ENCODE peak calls at places on chromosomes 4 and X, in nine cellular contexts. U, N, A, D, E, X, S, M and W are unnamed samples.

GRCh38 chr4:147453561-147454141 is 27.2 kb upstream of the EDNRA start:
- DNase-seq in M (no peak), D (no peak), S (no peak), E (no peak), X (peak), N (no peak), A (no peak), U (no peak), W (no peak)

GRCh38 chrX:56503941-56504673 is 59.3 kb upstream of the UBQLN2 start:
- DNase-seq in D (no peak), M (no peak), S (no peak), E (no peak), X (no peak), N (no peak), U (no peak), A (no peak), W (no peak)

GRCh38 chr4:168514249-168514852 is 17.5 kb downstream of the PALLD start:
- DNase-seq in U (no peak), X (peak), A (no peak), N (no peak), S (no peak), D (no peak), E (no peak), M (no peak), W (no peak)

GRCh38 chr4:145525291-145525740 is 43.7 kb downstream of the SMAD1 start:
- DNase-seq in M (no peak), U (no peak), A (no peak), X (peak), E (no peak), N (no peak), S (no peak), D (no peak), W (no peak)

GRCh38 chr4:112938461-112939058 is 110.9 kb upstream of the ANK2 start:
- DNase-seq in A (no peak), D (no peak), M (no peak), U (no peak), S (no peak), X (peak), E (no peak), N (no peak), W (no peak)

GRCh38 chr4:67587156-67587555 is 28.6 kb downstream of the STAP1 start:
- DNase-seq in M (no peak), A (no peak), E (no peak), N (no peak), U (peak), D (no peak), S (no peak), X (no peak), W (no peak)

GRCh38 chr4:5710962-5711478 is at the start of gene EVC:
- DNase-seq in M (no peak), E (peak), U (peak), S (peak), X (peak), D (peak), N (no peak), A (peak), W (peak)

GRCh38 chrX:73855546-73855945 is 292.5 kb downstream of the CHIC1 start:
- DNase-seq in S (no peak), X (peak), D (peak), M (peak), A (peak), E (peak), N (peak), U (peak), W (peak)

GRCh38 chr4:87117730-87118075 is 102.7 kb downstream of the KLHL8 start:
- DNase-seq in X (no peak), A (no peak), M (no peak), N (no peak), D (no peak), E (no peak), S (no peak), U (no peak), W (no peak)

GRCh38 chr4:143178923-143179322 is 5.8 kb upstream of the USP38 start:
- DNase-seq in X (no peak), D (no peak), N (no peak), E (no peak), A (no peak), U (no peak), S (no peak), M (no peak), W (no peak)

GRCh38 chr4:165873298-165874071 is 448 bp downstream of the TLL1 start:
- DNase-seq in A (no peak), M (peak), S (no peak), D (no peak), U (peak), N (no peak), E (no peak), X (peak), W (peak)

GRCh38 chr4:828641-829271 is 2.8 kb upstream of the CPLX1 start:
- DNase-seq in X (no peak), A (no peak), U (peak), N (no peak), E (no peak), M (peak), D (no peak), S (peak), W (no peak)

GRCh38 chrX:49310371-49310770 is 6.9 kb downstream of the GAGE10 start:
- DNase-seq in M (no peak), U (no peak), D (no peak), E (no peak), N (no peak), X (no peak), A (no peak), S (no peak), W (no peak)

GRCh38 chrX:10597871-10598270 is 22.5 kb downstream of the MID1 start:
- DNase-seq in S (no peak), N (no peak), M (no peak), U (no peak), A (no peak), X (no peak), D (no peak), E (no peak), W (peak)

GRCh38 chr4:77861500-77861899 is 1.1 kb upstream of the MRPL1 start:
- DNase-seq in X (peak), S (no peak), M (no peak), E (no peak), D (no peak), N (no peak), A (no peak), U (no peak), W (no peak)

GRCh38 chr4:152494020-152494419 is 41.9 kb downstream of the FBXW7 start:
- DNase-seq in U (no peak), X (no peak), N (no peak), E (no peak), D (no peak), A (no peak), S (no peak), M (no peak), W (no peak)

GRCh38 chr4:145739840-145740239 is 59.9 kb downstream of the C4orf51 start:
- DNase-seq in A (no peak), N (no peak), U (no peak), S (no peak), X (no peak), D (no peak), M (no peak), E (no peak), W (no peak)

GRCh38 chr4:167025651-167026050 is 208.6 kb downstream of the SPOCK3 start:
- DNase-seq in S (no peak), D (no peak), N (no peak), M (no peak), U (no peak), X (no peak), E (no peak), A (no peak), W (no peak)

GRCh38 chr4:77215107-77215506 is 58.1 kb downstream of the CCNG2 start:
- DNase-seq in S (no peak), X (no peak), U (no peak), A (no peak), D (no peak), E (no peak), N (no peak), M (no peak), W (no peak)

GRCh38 chrX:1412551-1413161 is 20.7 kb upstream of the SLC25A6 start:
- DNase-seq in N (no peak), U (no peak), M (no peak), A (no peak), S (peak), X (no peak), E (no peak), D (no peak), W (no peak)

GRCh38 chr4:123102897-123103489 is 180.6 kb upstream of the NUDT6 start:
- DNase-seq in X (peak), M (no peak), S (no peak), D (no peak), N (no peak), A (no peak), E (no peak), U (no peak), W (no peak)

GRCh38 chr4:7831330-7831729 is 108.3 kb downstream of the AFAP1 start:
- DNase-seq in E (no peak), S (no peak), X (peak), U (no peak), N (no peak), A (no peak), D (no peak), M (no peak), W (no peak)

GRCh38 chr4:65033899-65034298 is 624.6 kb upstream of the TECRL start:
- DNase-seq in M (no peak), X (peak), D (no peak), S (no peak), E (no peak), U (no peak), N (no peak), A (no peak), W (no peak)

GRCh38 chr4:111813565-111814140 is 331.6 kb upstream of the FAM241A start:
- DNase-seq in N (no peak), D (no peak), S (no peak), M (no peak), X (no peak), E (no peak), A (no peak), U (no peak), W (no peak)

GRCh38 chr4:188127157-188127874 is 11.9 kb upstream of the TRIML1 start:
- DNase-seq in M (no peak), D (no peak), E (no peak), U (no peak), A (no peak), N (no peak), S (no peak), X (peak), W (no peak)

GRCh38 chr4:151226004-151226932 is 50.7 kb upstream of the PRSS48 start:
- DNase-seq in E (no peak), X (peak), D (no peak), A (no peak), N (no peak), U (no peak), S (no peak), M (no peak), W (no peak)
- H3K27ac ChIP-seq in E (peak), X (peak), D (peak), A (peak), N (no peak), U (no peak), S (peak), M (peak), W (peak)

GRCh38 chrX:40174594-40175415 is 77.0 kb upstream of the BCOR start:
- DNase-seq in D (no peak), M (peak), U (peak), N (no peak), A (peak), S (peak), X (peak), E (peak), W (no peak)
- H3K27ac ChIP-seq in D (peak), M (peak), U (peak), N (peak), A (peak), S (peak), X (no peak), E (peak), W (peak)

GRCh38 chrX:13220916-13221315 is 98.9 kb downstream of the ATXN3L start:
- DNase-seq in A (no peak), N (no peak), S (no peak), D (no peak), E (no peak), U (no peak), M (no peak), X (peak), W (no peak)

GRCh38 chrX:13223868-13224555 is 95.8 kb downstream of the ATXN3L start:
- DNase-seq in E (no peak), N (no peak), M (no peak), X (peak), A (no peak), D (no peak), U (peak), S (no peak), W (no peak)

GRCh38 chrX:13216139-13216538 is 103.7 kb downstream of the ATXN3L start:
- DNase-seq in A (no peak), S (no peak), M (no peak), E (no peak), D (no peak), N (no peak), X (peak), U (no peak), W (no peak)

GRCh38 chrX:13215729-13216128 is 104.1 kb downstream of the ATXN3L start:
- DNase-seq in E (no peak), U (no peak), S (no peak), D (no peak), M (no peak), N (no peak), X (peak), A (no peak), W (no peak)

GRCh38 chrX:13219990-13220764 is 99.7 kb downstream of the ATXN3L start:
- DNase-seq in D (no peak), S (no peak), E (no peak), X (peak), M (no peak), A (no peak), N (no peak), U (no peak), W (no peak)
- H3K27ac ChIP-seq in D (no peak), S (no peak), E (no peak), X (no peak), M (no peak), A (no peak), N (no peak), U (no peak), W (no peak)

DNA sequence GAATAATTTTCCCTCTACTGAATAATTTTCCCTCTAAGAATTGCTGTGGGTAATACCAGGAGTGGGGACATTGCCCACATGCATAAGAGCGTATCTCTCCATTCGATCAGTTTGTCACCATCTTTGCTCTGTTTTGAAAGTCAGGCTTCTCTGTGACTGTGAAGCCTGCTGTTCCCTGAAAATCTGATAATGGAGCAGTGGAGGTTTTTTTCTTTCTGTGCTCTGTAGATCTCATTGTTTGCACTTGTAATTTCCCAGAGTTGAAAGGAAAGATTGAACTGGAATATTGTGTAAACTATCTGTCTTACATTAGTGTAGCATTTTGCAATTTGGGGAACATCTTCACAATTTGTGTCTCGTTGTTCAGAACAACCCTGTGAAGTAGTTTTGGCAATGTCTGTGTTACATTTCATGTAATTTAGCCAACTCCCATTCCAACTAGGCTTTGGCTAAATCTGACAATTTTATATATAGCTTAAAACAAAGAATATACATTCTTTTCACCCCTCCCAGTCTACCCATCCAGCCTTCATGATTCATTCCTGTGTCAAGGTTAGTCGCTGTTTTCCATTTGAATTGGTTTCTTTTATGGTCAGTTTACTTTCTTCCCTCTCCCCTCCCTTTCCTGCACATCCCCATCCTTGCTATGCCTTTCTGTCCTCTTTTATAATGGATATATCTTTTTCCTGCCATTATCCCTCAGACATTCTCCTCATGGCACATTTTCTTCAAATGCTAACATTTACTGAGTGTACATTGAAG is 4.5 kb downstream of the ZXDB start:
- DNase-seq in S (no peak), N (no peak), M (no peak), X (no peak), U (no peak), D (no peak), E (no peak), A (no peak), W (no peak)
- H3K27ac ChIP-seq in S (no peak), N (no peak), M (no peak), X (peak), U (no peak), D (peak), E (no peak), A (peak), W (no peak)